ENCODE peak calls at places on chromosomes 11 and 22, in eight cellular contexts. P, H, M, B, O, T, A and C are unnamed samples.

GRCh38 chr11:69545976-69546617 is 64.6 kb downstream of the LINC01488 start:
- DNase-seq in P (no peak), H (no peak), M (no peak), B (no peak), O (no peak), T (no peak), A (no peak), C (no peak)

GRCh38 chr11:73001615-73002014 is 140.5 kb downstream of the FCHSD2 start:
- DNase-seq in P (no peak), H (no peak), M (no peak), B (no peak), O (no peak), T (peak), A (no peak), C (no peak)

GRCh38 chr11:34978236-34979191 is 62.1 kb downstream of the PDHX start:
- DNase-seq in P (no peak), H (peak), M (no peak), B (peak), O (no peak), T (no peak), A (no peak), C (no peak)

GRCh38 chr11:2888266-2888968 is 2.8 kb upstream of the CDKN1C start:
- DNase-seq in P (no peak), H (peak), M (peak), B (peak), O (peak), T (peak), A (peak), C (peak)

GRCh38 chr11:11620966-11621880 is 582 bp downstream of the GALNT18 start:
- DNase-seq in P (peak), H (no peak), M (no peak), B (peak), O (peak), T (peak), A (no peak), C (no peak)

GRCh38 chr22:47155131-47155885 is 392.9 kb downstream of the TBC1D22A start:
- DNase-seq in P (no peak), H (no peak), M (no peak), B (no peak), O (no peak), T (no peak), A (no peak), C (no peak)

GRCh38 chr11:133134561-133135173 is 397.6 kb downstream of the OPCML start:
- DNase-seq in P (no peak), H (peak), M (no peak), B (peak), O (peak), T (peak), A (no peak), C (peak)

GRCh38 chr11:112961751-112962747 is 829 bp downstream of the NCAM1 start:
- DNase-seq in P (no peak), H (peak), M (peak), B (peak), O (peak), T (peak), A (no peak), C (peak)

GRCh38 chr22:28155808-28156207 is 236.8 kb upstream of the PITPNB start:
- DNase-seq in P (no peak), H (no peak), M (no peak), B (no peak), O (no peak), T (peak), A (no peak), C (no peak)

GRCh38 chr11:113778111-113778910 is 1.3 kb upstream of the CLDN25 start:
- DNase-seq in P (peak), H (no peak), M (no peak), B (no peak), O (peak), T (no peak), A (no peak), C (no peak)

GRCh38 chr11:17813391-17814059 is 78.9 kb downstream of the KCNC1 start:
- DNase-seq in P (no peak), H (no peak), M (no peak), B (no peak), O (no peak), T (no peak), A (no peak), C (no peak)

GRCh38 chr11:120601566-120601965 is 90.0 kb downstream of the GRIK4 start:
- DNase-seq in P (no peak), H (no peak), M (no peak), B (no peak), O (no peak), T (peak), A (no peak), C (no peak)

GRCh38 chr22:30982501-30982900 is 13.4 kb downstream of the TUG1 start:
- DNase-seq in P (no peak), H (no peak), M (no peak), B (no peak), O (no peak), T (no peak), A (no peak), C (no peak)

GRCh38 chr11:12260731-12261521 is 116.4 kb upstream of the PARVA start:
- DNase-seq in P (no peak), H (no peak), M (no peak), B (no peak), O (no peak), T (no peak), A (no peak), C (no peak)

GRCh38 chr11:14617241-14618027 is 26.2 kb upstream of the PDE3B start:
- DNase-seq in P (peak), H (no peak), M (no peak), B (no peak), O (no peak), T (no peak), A (no peak), C (no peak)

GRCh38 chr11:10784229-10785145 is 24.2 kb downstream of the EIF4G2 start:
- DNase-seq in P (no peak), H (peak), M (no peak), B (no peak), O (no peak), T (peak), A (no peak), C (no peak)

GRCh38 chr22:21937821-21938070 is 14.9 kb downstream of the PPM1F start:
- DNase-seq in P (peak), H (no peak), M (no peak), B (no peak), O (peak), T (no peak), A (no peak), C (no peak)

GRCh38 chr11:36311926-36312592 is 16.0 kb downstream of the PRR5L start:
- DNase-seq in P (no peak), H (no peak), M (no peak), B (no peak), O (no peak), T (no peak), A (no peak), C (no peak)

GRCh38 chr11:111913031-111913861 is 712 bp downstream of the HSPB2 start:
- DNase-seq in P (no peak), H (no peak), M (no peak), B (no peak), O (no peak), T (no peak), A (no peak), C (no peak)

GRCh38 chr11:45880772-45881570 is 4.5 kb upstream of the MAPK8IP1 start:
- DNase-seq in P (no peak), H (no peak), M (no peak), B (no peak), O (no peak), T (no peak), A (no peak), C (no peak)

GRCh38 chr22:34760276-34761008 is 305.5 kb upstream of the ISX start:
- DNase-seq in P (no peak), H (no peak), M (no peak), B (no peak), O (no peak), T (no peak), A (no peak), C (no peak)

GRCh38 chr22:46280999-46281623 is 13.3 kb downstream of the TTC38 start:
- DNase-seq in P (no peak), H (no peak), M (no peak), B (peak), O (no peak), T (no peak), A (no peak), C (peak)

GRCh38 chr11:121372671-121373429 is 79.3 kb upstream of the SORL1 start:
- DNase-seq in P (no peak), H (peak), M (no peak), B (peak), O (no peak), T (no peak), A (no peak), C (no peak)

GRCh38 chr22:45006873-45007246 is 2.9 kb downstream of the PHF21B start:
- DNase-seq in P (no peak), H (peak), M (no peak), B (peak), O (peak), T (no peak), A (no peak), C (peak)

GRCh38 chr22:45007247-45007945 is 2.4 kb downstream of the PHF21B start:
- DNase-seq in P (no peak), H (peak), M (no peak), B (peak), O (peak), T (peak), A (no peak), C (peak)

GRCh38 chr22:45008853-45009751 is 703 bp downstream of the PHF21B start:
- DNase-seq in P (no peak), H (peak), M (no peak), B (peak), O (peak), T (no peak), A (no peak), C (no peak)

GRCh38 chr22:45009881-45010531 is at the start of gene PHF21B:
- DNase-seq in P (no peak), H (peak), M (no peak), B (peak), O (peak), T (peak), A (no peak), C (peak)

DNA sequence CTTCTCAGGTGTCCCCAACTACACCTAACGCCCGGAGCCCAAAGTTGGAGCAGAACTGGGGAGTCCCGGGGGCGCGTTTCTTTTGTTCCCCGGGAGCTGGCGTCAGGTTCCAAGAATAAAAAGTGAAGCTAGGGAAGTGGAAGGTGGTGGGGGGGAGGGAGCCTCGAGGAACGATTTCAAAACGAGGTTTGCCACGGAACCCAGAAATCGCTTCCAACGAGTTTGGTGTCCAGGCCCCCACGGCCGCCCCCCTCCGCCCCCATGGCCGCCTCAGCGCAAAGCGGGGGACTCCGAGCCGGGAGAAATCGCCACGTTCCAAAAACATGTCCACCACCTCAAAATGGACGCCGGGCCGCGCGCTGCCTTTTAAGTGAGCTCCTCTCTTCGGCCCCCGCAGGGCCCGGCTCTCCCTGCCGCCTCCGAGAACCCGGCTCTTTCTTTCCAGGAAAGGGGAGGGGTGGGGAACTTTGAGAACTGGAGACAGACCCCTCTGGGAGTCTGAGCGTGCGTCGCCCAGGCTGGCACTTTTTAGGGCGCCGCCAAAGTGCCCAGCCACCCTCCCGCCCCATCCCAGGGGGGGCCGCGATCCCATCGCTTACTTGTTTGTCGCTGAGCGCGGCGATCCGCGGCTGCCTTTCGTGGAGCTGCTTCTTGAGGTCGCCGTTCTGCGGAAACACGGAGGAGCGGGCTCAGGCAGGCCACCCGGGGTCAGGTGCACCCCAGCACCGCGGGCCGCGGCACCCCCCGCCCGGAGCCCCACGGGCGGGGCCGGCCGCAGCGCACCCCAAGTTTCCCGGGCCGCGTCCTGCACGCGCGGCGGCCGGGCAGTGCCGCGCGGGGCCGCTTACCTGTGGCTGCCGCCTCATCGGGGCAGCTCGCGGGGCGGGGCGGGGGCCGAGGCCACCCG is 1.6 kb downstream of the PHF21B start:
- DNase-seq in P (no peak), H (peak), M (no peak), B (peak), O (peak), T (peak), A (no peak), C (peak)
- H3K27ac ChIP-seq in P (no peak), H (peak), M (no peak), B (peak), O (no peak), T (no peak), A (no peak), C (peak)

GRCh38 chr11:74748211-74749126 is at the start of gene RNF169:
- DNase-seq in P (peak), H (peak), M (peak), B (peak), O (peak), T (peak), A (peak), C (no peak)

GRCh38 chr11:74746868-74747267 is 1.8 kb upstream of the RNF169 start:
- DNase-seq in P (no peak), H (peak), M (no peak), B (no peak), O (no peak), T (no peak), A (no peak), C (no peak)

GRCh38 chr11:74754507-74755255 is 6.0 kb downstream of the RNF169 start:
- DNase-seq in P (peak), H (peak), M (no peak), B (no peak), O (no peak), T (peak), A (no peak), C (no peak)

GRCh38 chr11:74749127-74749964 is 697 bp downstream of the RNF169 start:
- DNase-seq in P (no peak), H (peak), M (no peak), B (peak), O (peak), T (peak), A (peak), C (no peak)

GRCh38 chr11:74749965-74750296 is 1.3 kb downstream of the RNF169 start:
- DNase-seq in P (no peak), H (no peak), M (no peak), B (no peak), O (no peak), T (no peak), A (no peak), C (no peak)
- H3K27ac ChIP-seq in P (no peak), H (no peak), M (no peak), B (no peak), O (peak), T (peak), A (peak), C (peak)

GRCh38 chr11:60357771-60358170 is 20.6 kb upstream of the MS4A7 start:
- DNase-seq in P (no peak), H (no peak), M (no peak), B (no peak), O (no peak), T (no peak), A (no peak), C (no peak)
- H3K27ac ChIP-seq in P (no peak), H (no peak), M (no peak), B (no peak), O (no peak), T (no peak), A (no peak), C (no peak)

DNA sequence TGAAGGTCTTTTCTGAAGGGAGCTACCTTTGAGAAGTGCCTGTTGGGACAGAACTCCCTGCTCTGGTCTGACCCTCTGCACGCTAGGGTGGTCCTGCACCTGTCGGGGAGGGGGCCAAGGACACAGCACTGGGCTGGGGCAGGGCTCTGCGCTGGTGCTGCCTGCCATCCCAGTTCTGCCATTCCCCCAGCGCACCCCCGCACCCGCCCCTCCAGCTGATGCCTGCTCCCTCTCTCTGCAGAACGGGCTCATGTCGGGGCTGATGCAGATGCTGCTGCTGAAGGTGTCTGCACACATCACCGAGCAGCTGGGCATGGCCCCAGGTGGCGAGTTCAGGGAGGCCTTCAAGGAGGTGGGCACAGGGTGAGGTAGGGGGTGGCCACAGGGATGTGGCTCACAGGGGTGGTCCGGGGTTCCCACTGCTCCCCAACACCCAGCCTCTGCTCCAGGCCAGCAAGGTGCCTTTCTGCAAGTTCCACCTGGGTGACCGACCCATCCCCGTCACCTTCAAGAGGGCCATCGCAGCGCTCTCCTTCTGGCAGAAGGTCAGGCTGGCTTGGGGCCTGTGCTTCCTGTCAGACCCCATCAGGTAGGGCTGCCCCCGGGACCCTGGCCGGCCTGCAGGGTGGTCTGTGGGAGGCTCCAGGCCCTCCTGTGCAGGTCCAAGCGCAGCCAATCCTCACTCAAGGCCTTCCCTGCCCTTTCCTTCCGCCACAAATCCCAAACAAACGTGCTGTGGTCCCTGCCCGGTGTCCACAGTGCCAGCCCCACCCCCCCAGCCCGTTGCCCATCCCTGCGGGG is 3.6 kb upstream of the SELENOO start:
- DNase-seq in P (no peak), H (no peak), M (no peak), B (no peak), O (no peak), T (no peak), A (no peak), C (no peak)
- H3K27ac ChIP-seq in P (no peak), H (no peak), M (no peak), B (no peak), O (no peak), T (no peak), A (no peak), C (no peak)